ENCODE peak calls at places on chromosomes 4 and X, in eight cellular contexts. U, V, X, O, N, Z, B and J are unnamed samples.

GRCh38 chrX:1727531-1728027 is 112.7 kb downstream of the ASMT start:
- DNase-seq in U (peak; percentile 83), V (no peak), X (peak; percentile 97), O (no peak), N (no peak), Z (no peak), B (peak; percentile 62), J (no peak)

GRCh38 chr4:52864816-52865215 is 2.7 kb downstream of the RASL11B start:
- DNase-seq in U (no peak), V (no peak), X (peak; percentile 28), O (no peak), N (no peak), Z (peak; percentile 91), B (no peak), J (no peak)

GRCh38 chr4:127249066-127249766 is 383.5 kb upstream of the INTU start:
- DNase-seq in U (no peak), V (no peak), X (peak; percentile 71), O (no peak), N (no peak), Z (peak; percentile 61), B (no peak), J (no peak)

GRCh38 chr4:16663722-16664121 is 234.7 kb downstream of the LDB2 start:
- DNase-seq in U (no peak), V (no peak), X (no peak), O (no peak), N (no peak), Z (peak; percentile 49), B (no peak), J (no peak)

GRCh38 chr4:108168672-108169562 is at the start of gene LEF1:
- DNase-seq in U (peak; percentile 72), V (peak; percentile 48), X (peak; percentile 71), O (no peak), N (peak; percentile 58), Z (peak; percentile 42), B (no peak), J (no peak)

GRCh38 chr4:130563185-130563890 is 1467.4 kb downstream of the C4orf33 start:
- DNase-seq in U (peak; percentile 35), V (no peak), X (peak; percentile 64), O (peak; percentile 41), N (no peak), Z (peak; percentile 88), B (no peak), J (no peak)

GRCh38 chr4:116688536-116688935 is 396.8 kb downstream of the TRAM1L1 start:
- DNase-seq in U (peak; percentile 26), V (no peak), X (no peak), O (no peak), N (no peak), Z (no peak), B (no peak), J (no peak)

GRCh38 chrX:153304988-153305736 is 16.4 kb downstream of the PNMA6F start:
- DNase-seq in U (no peak), V (no peak), X (no peak), O (no peak), N (no peak), Z (no peak), B (peak; percentile 64), J (no peak)

GRCh38 chrX:45710081-45710801 is 509.6 kb upstream of the DIPK2B start:
- DNase-seq in U (peak; percentile 90), V (no peak), X (peak; percentile 99), O (no peak), N (peak; percentile 19), Z (peak; percentile 44), B (no peak), J (no peak)

GRCh38 chr4:107561481-107561880 is 158.6 kb downstream of the PAPSS1 start:
- DNase-seq in U (no peak), V (no peak), X (no peak), O (no peak), N (no peak), Z (peak; percentile 93), B (no peak), J (no peak)

GRCh38 chrX:44152867-44153266 is 179.7 kb upstream of the NDP start:
- DNase-seq in U (no peak), V (no peak), X (no peak), O (no peak), N (no peak), Z (peak; percentile 41), B (no peak), J (no peak)